ENCODE peak calls at places on chromosome 3, in seven cellular contexts. One of them, this sample, is unnamed.

GRCh38 chr3:127096256-127097008 is 96.5 kb upstream of the PRR23E start:
- DNase-seq in activated CD4-positive, alpha-beta T cell treated with anti-CD3 and anti-CD28 coated beads, Interleukin-2, amount 10 ng/mL, durations not matched to agents 7 days and 5 days: no peak
- DNase-seq in GM04503: no peak
- DNase-seq in CD8-positive, alpha-beta T cell: no peak
- DNase-seq in stimulated activated CD4-positive, alpha-beta T cell treated with anti-CD3 and anti-CD28 coated beads, Interleukin-2, amount 100 ng/mL, for 24 hours: no peak
- DNase-seq in HEK293T: no peak
- DNase-seq in ureter: no peak
- DNase-seq in this sample: no peak

GRCh38 chr3:171101982-171102610 is 75.6 kb upstream of the SLC2A2 start:
- DNase-seq in activated CD4-positive, alpha-beta T cell treated with anti-CD3 and anti-CD28 coated beads, Interleukin-2, amount 10 ng/mL, durations not matched to agents 7 days and 5 days: no peak
- DNase-seq in HEK293T: no peak
- DNase-seq in stimulated activated CD4-positive, alpha-beta T cell treated with anti-CD3 and anti-CD28 coated beads, Interleukin-2, amount 100 ng/mL, for 24 hours: no peak
- DNase-seq in CD8-positive, alpha-beta T cell: no peak
- DNase-seq in ureter: no peak
- DNase-seq in GM04503: peak
- DNase-seq in this sample: no peak

GRCh38 chr3:66253790-66254620 is 33.2 kb downstream of the SLC25A26 start:
- DNase-seq in ureter: no peak
- DNase-seq in stimulated activated CD4-positive, alpha-beta T cell treated with anti-CD3 and anti-CD28 coated beads, Interleukin-2, amount 100 ng/mL, for 24 hours: no peak
- DNase-seq in HEK293T: peak
- DNase-seq in CD8-positive, alpha-beta T cell: no peak
- DNase-seq in activated CD4-positive, alpha-beta T cell treated with anti-CD3 and anti-CD28 coated beads, Interleukin-2, amount 10 ng/mL, durations not matched to agents 7 days and 5 days: peak
- DNase-seq in GM04503: no peak
- DNase-seq in this sample: no peak

GRCh38 chr3:34035775-34036174 is 237.3 kb downstream of the PDCD6IP start:
- DNase-seq in ureter: no peak
- DNase-seq in HEK293T: no peak
- DNase-seq in GM04503: no peak
- DNase-seq in CD8-positive, alpha-beta T cell: no peak
- DNase-seq in stimulated activated CD4-positive, alpha-beta T cell treated with anti-CD3 and anti-CD28 coated beads, Interleukin-2, amount 100 ng/mL, for 24 hours: no peak
- DNase-seq in activated CD4-positive, alpha-beta T cell treated with anti-CD3 and anti-CD28 coated beads, Interleukin-2, amount 10 ng/mL, durations not matched to agents 7 days and 5 days: no peak
- DNase-seq in this sample: no peak

GRCh38 chr3:64445318-64446300 is 220.3 kb upstream of the PRICKLE2 start:
- DNase-seq in HEK293T: peak
- DNase-seq in CD8-positive, alpha-beta T cell: no peak
- DNase-seq in stimulated activated CD4-positive, alpha-beta T cell treated with anti-CD3 and anti-CD28 coated beads, Interleukin-2, amount 100 ng/mL, for 24 hours: no peak
- DNase-seq in activated CD4-positive, alpha-beta T cell treated with anti-CD3 and anti-CD28 coated beads, Interleukin-2, amount 10 ng/mL, durations not matched to agents 7 days and 5 days: no peak
- DNase-seq in ureter: no peak
- DNase-seq in GM04503: no peak
- DNase-seq in this sample: peak

GRCh38 chr3:107372506-107372905 is 4.7 kb upstream of the CCDC54 start:
- DNase-seq in activated CD4-positive, alpha-beta T cell treated with anti-CD3 and anti-CD28 coated beads, Interleukin-2, amount 10 ng/mL, durations not matched to agents 7 days and 5 days: no peak
- DNase-seq in GM04503: no peak
- DNase-seq in CD8-positive, alpha-beta T cell: no peak
- DNase-seq in ureter: no peak
- DNase-seq in stimulated activated CD4-positive, alpha-beta T cell treated with anti-CD3 and anti-CD28 coated beads, Interleukin-2, amount 100 ng/mL, for 24 hours: no peak
- DNase-seq in HEK293T: no peak
- DNase-seq in this sample: no peak

GRCh38 chr3:12049675-12050074 is 45.5 kb downstream of the SYN2 start:
- DNase-seq in GM04503: no peak
- DNase-seq in activated CD4-positive, alpha-beta T cell treated with anti-CD3 and anti-CD28 coated beads, Interleukin-2, amount 10 ng/mL, durations not matched to agents 7 days and 5 days: no peak
- DNase-seq in CD8-positive, alpha-beta T cell: no peak
- DNase-seq in stimulated activated CD4-positive, alpha-beta T cell treated with anti-CD3 and anti-CD28 coated beads, Interleukin-2, amount 100 ng/mL, for 24 hours: no peak
- DNase-seq in HEK293T: peak
- DNase-seq in ureter: no peak
- DNase-seq in this sample: no peak

GRCh38 chr3:153753035-153753434 is 368.2 kb upstream of the ARHGEF26 start:
- DNase-seq in activated CD4-positive, alpha-beta T cell treated with anti-CD3 and anti-CD28 coated beads, Interleukin-2, amount 10 ng/mL, durations not matched to agents 7 days and 5 days: no peak
- DNase-seq in GM04503: no peak
- DNase-seq in stimulated activated CD4-positive, alpha-beta T cell treated with anti-CD3 and anti-CD28 coated beads, Interleukin-2, amount 100 ng/mL, for 24 hours: no peak
- DNase-seq in CD8-positive, alpha-beta T cell: no peak
- DNase-seq in ureter: no peak
- DNase-seq in HEK293T: no peak
- DNase-seq in this sample: no peak

GRCh38 chr3:102125994-102126368 is 276.7 kb downstream of the NFKBIZ start:
- DNase-seq in activated CD4-positive, alpha-beta T cell treated with anti-CD3 and anti-CD28 coated beads, Interleukin-2, amount 10 ng/mL, durations not matched to agents 7 days and 5 days: no peak
- DNase-seq in GM04503: no peak
- DNase-seq in stimulated activated CD4-positive, alpha-beta T cell treated with anti-CD3 and anti-CD28 coated beads, Interleukin-2, amount 100 ng/mL, for 24 hours: no peak
- DNase-seq in HEK293T: no peak
- DNase-seq in CD8-positive, alpha-beta T cell: no peak
- DNase-seq in ureter: no peak
- DNase-seq in this sample: no peak

GRCh38 chr3:102906837-102907236 is 472.0 kb downstream of the ZPLD1 start:
- DNase-seq in HEK293T: no peak
- DNase-seq in stimulated activated CD4-positive, alpha-beta T cell treated with anti-CD3 and anti-CD28 coated beads, Interleukin-2, amount 100 ng/mL, for 24 hours: no peak
- DNase-seq in ureter: no peak
- DNase-seq in GM04503: no peak
- DNase-seq in activated CD4-positive, alpha-beta T cell treated with anti-CD3 and anti-CD28 coated beads, Interleukin-2, amount 10 ng/mL, durations not matched to agents 7 days and 5 days: no peak
- DNase-seq in CD8-positive, alpha-beta T cell: no peak
- DNase-seq in this sample: no peak

GRCh38 chr3:71652786-71653419 is 69.4 kb upstream of the FOXP1 start:
- DNase-seq in GM04503: no peak
- DNase-seq in CD8-positive, alpha-beta T cell: no peak
- DNase-seq in activated CD4-positive, alpha-beta T cell treated with anti-CD3 and anti-CD28 coated beads, Interleukin-2, amount 10 ng/mL, durations not matched to agents 7 days and 5 days: peak
- DNase-seq in stimulated activated CD4-positive, alpha-beta T cell treated with anti-CD3 and anti-CD28 coated beads, Interleukin-2, amount 100 ng/mL, for 24 hours: peak
- DNase-seq in HEK293T: peak
- DNase-seq in ureter: no peak
- DNase-seq in this sample: no peak

GRCh38 chr3:112303811-112304325 is 9.9 kb upstream of the SLC9C1 start:
- DNase-seq in GM04503: no peak
- DNase-seq in ureter: no peak
- DNase-seq in CD8-positive, alpha-beta T cell: no peak
- DNase-seq in HEK293T: no peak
- DNase-seq in activated CD4-positive, alpha-beta T cell treated with anti-CD3 and anti-CD28 coated beads, Interleukin-2, amount 10 ng/mL, durations not matched to agents 7 days and 5 days: peak
- DNase-seq in stimulated activated CD4-positive, alpha-beta T cell treated with anti-CD3 and anti-CD28 coated beads, Interleukin-2, amount 100 ng/mL, for 24 hours: no peak
- DNase-seq in this sample: no peak

GRCh38 chr3:134378818-134379217 is 4.6 kb upstream of the AMOTL2 start:
- DNase-seq in HEK293T: no peak
- DNase-seq in CD8-positive, alpha-beta T cell: no peak
- DNase-seq in stimulated activated CD4-positive, alpha-beta T cell treated with anti-CD3 and anti-CD28 coated beads, Interleukin-2, amount 100 ng/mL, for 24 hours: no peak
- DNase-seq in activated CD4-positive, alpha-beta T cell treated with anti-CD3 and anti-CD28 coated beads, Interleukin-2, amount 10 ng/mL, durations not matched to agents 7 days and 5 days: no peak
- DNase-seq in GM04503: no peak
- DNase-seq in ureter: no peak
- DNase-seq in this sample: no peak

GRCh38 chr3:55160241-55160877 is 232.5 kb upstream of the LRTM1 start:
- DNase-seq in ureter: peak
- DNase-seq in CD8-positive, alpha-beta T cell: no peak
- DNase-seq in GM04503: peak
- DNase-seq in stimulated activated CD4-positive, alpha-beta T cell treated with anti-CD3 and anti-CD28 coated beads, Interleukin-2, amount 100 ng/mL, for 24 hours: no peak
- DNase-seq in activated CD4-positive, alpha-beta T cell treated with anti-CD3 and anti-CD28 coated beads, Interleukin-2, amount 10 ng/mL, durations not matched to agents 7 days and 5 days: no peak
- DNase-seq in HEK293T: no peak
- DNase-seq in this sample: no peak

GRCh38 chr3:181417748-181418147 is 294.0 kb upstream of the SOX2 start:
- DNase-seq in HEK293T: no peak
- DNase-seq in CD8-positive, alpha-beta T cell: no peak
- DNase-seq in ureter: no peak
- DNase-seq in stimulated activated CD4-positive, alpha-beta T cell treated with anti-CD3 and anti-CD28 coated beads, Interleukin-2, amount 100 ng/mL, for 24 hours: no peak
- DNase-seq in activated CD4-positive, alpha-beta T cell treated with anti-CD3 and anti-CD28 coated beads, Interleukin-2, amount 10 ng/mL, durations not matched to agents 7 days and 5 days: no peak
- DNase-seq in GM04503: no peak
- DNase-seq in this sample: no peak